ENCODE peak calls at places on chromosomes 16 and 17, in five cellular contexts. C, L, Q, G and N are unnamed samples.

GRCh38 chr17:27959382-27959709 is 66.2 kb upstream of the LYRM9 start:
- DNase-seq in Q (no peak), C (no peak), G (no peak), L (no peak), N (no peak)

GRCh38 chr16:10738231-10739077 is 5.2 kb upstream of the NUBP1 start:
- DNase-seq in Q (peak), C (peak), G (peak), L (no peak), N (no peak)

GRCh38 chr16:2178321-2179106 is 17.9 kb downstream of the CASKIN1 start:
- DNase-seq in Q (peak), L (no peak), C (no peak), G (peak), N (peak)

GRCh38 chr17:40093005-40093579 is 7.3 kb downstream of the NR1D1 start:
- DNase-seq in L (no peak), Q (no peak), G (no peak), C (no peak), N (peak)

GRCh38 chr17:49963626-49964538 is 5.1 kb upstream of the DLX4 start:
- DNase-seq in G (no peak), C (no peak), Q (no peak), L (peak), N (peak)

GRCh38 chr16:70656712-70657263 is 10.4 kb downstream of the IL34 start:
- DNase-seq in C (no peak), G (no peak), Q (no peak), L (no peak), N (no peak)

GRCh38 chr16:11563493-11564040 is 23.2 kb downstream of the LITAF start:
- DNase-seq in L (no peak), C (no peak), G (no peak), Q (no peak), N (no peak)

GRCh38 chr17:82217530-82218204 is 5.0 kb upstream of the CCDC57 start:
- DNase-seq in L (no peak), Q (no peak), C (no peak), G (no peak), N (no peak)

GRCh38 chr17:838486-838885 is 56.3 kb downstream of the MRM3 start:
- DNase-seq in C (no peak), L (no peak), Q (no peak), G (no peak), N (no peak)

GRCh38 chr17:73262676-73263642 is 1.3 kb upstream of the CPSF4L start:
- DNase-seq in L (no peak), G (no peak), C (no peak), Q (no peak), N (no peak)

GRCh38 chr17:47785538-47786123 is 36.0 kb downstream of the OSBPL7 start:
- DNase-seq in G (no peak), L (peak), C (no peak), Q (no peak), N (peak)

GRCh38 chr17:36808181-36808661 is 129.1 kb upstream of the LHX1 start:
- DNase-seq in G (no peak), L (peak), C (no peak), Q (peak), N (peak)